ENCODE peak calls at places on chromosomes 13 and 19, in eight cellular contexts. F, G, V, A, P, N, K and Q are unnamed samples.

GRCh38 chr13:40272776-40273139 is 393.7 kb downstream of the FOXO1 start:
- DNase-seq in F (no peak), G (no peak), V (no peak), A (no peak), P (no peak), N (peak), K (no peak), Q (no peak)

GRCh38 chr13:45518525-45519235 is 53.9 kb downstream of the COG3 start:
- DNase-seq in F (no peak), G (no peak), V (no peak), A (no peak), P (no peak), N (peak), K (peak), Q (no peak)

GRCh38 chr19:38250821-38251563 is 5.2 kb downstream of the PPP1R14A start:
- DNase-seq in F (no peak), G (peak), V (no peak), A (peak), P (peak), N (no peak), K (no peak), Q (no peak)

GRCh38 chr19:1468274-1469199 is 10.5 kb downstream of the C19orf25 start:
- DNase-seq in F (peak), G (no peak), V (no peak), A (peak), P (no peak), N (peak), K (no peak), Q (peak)

GRCh38 chr13:52737900-52738299 is 1.7 kb downstream of the CNMD start:
- DNase-seq in F (no peak), G (no peak), V (no peak), A (no peak), P (no peak), N (no peak), K (no peak), Q (no peak)

GRCh38 chr19:13023666-13024065 is 28.4 kb downstream of the NFIX start:
- DNase-seq in F (no peak), G (no peak), V (no peak), A (no peak), P (no peak), N (no peak), K (no peak), Q (no peak)

GRCh38 chr13:111328111-111328802 is 7.8 kb downstream of the TEX29 start:
- DNase-seq in F (no peak), G (no peak), V (no peak), A (no peak), P (no peak), N (no peak), K (no peak), Q (no peak)

GRCh38 chr13:52846567-52847321 is 1.7 kb downstream of the PCDH8 start:
- DNase-seq in F (peak), G (no peak), V (no peak), A (peak), P (no peak), N (peak), K (peak), Q (no peak)

GRCh38 chr13:54599413-54599812 is 1570.8 kb downstream of the OLFM4 start:
- DNase-seq in F (no peak), G (no peak), V (no peak), A (no peak), P (no peak), N (no peak), K (no peak), Q (no peak)

GRCh38 chr19:50705422-50706019 is 14.1 kb downstream of the SHANK1 start:
- DNase-seq in F (peak), G (no peak), V (no peak), A (peak), P (no peak), N (peak), K (peak), Q (no peak)

GRCh38 chr13:40102854-40103253 is 447.4 kb downstream of the COG6 start:
- DNase-seq in F (no peak), G (peak), V (peak), A (no peak), P (peak), N (peak), K (no peak), Q (no peak)

DNA sequence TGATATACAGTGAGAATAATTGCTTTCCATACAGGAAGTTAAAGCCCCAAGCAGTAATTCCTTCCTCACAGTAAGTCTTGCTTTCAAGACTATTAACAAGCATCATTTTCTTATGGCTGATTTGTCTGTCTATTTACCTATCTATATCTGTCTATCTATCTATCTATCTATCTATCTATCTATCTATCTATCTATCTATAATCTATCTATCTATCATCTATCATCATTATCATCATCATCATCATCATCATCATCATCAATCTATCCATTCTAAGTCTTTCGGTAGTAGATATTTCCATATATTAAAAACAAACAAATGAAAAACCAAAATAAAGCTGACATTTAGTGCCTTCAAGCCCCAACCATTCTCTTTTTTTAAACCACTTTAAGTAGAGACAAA is 224.4 kb upstream of the RXFP2 start:
- DNase-seq in F (no peak), G (no peak), V (no peak), A (no peak), P (no peak), N (no peak), K (no peak), Q (no peak)
- TF ChIP-seq CTCF in F (no peak), G (no peak), V (no peak), A (no peak), P (no peak), N (no peak), K (no peak), Q (no peak)

DNA sequence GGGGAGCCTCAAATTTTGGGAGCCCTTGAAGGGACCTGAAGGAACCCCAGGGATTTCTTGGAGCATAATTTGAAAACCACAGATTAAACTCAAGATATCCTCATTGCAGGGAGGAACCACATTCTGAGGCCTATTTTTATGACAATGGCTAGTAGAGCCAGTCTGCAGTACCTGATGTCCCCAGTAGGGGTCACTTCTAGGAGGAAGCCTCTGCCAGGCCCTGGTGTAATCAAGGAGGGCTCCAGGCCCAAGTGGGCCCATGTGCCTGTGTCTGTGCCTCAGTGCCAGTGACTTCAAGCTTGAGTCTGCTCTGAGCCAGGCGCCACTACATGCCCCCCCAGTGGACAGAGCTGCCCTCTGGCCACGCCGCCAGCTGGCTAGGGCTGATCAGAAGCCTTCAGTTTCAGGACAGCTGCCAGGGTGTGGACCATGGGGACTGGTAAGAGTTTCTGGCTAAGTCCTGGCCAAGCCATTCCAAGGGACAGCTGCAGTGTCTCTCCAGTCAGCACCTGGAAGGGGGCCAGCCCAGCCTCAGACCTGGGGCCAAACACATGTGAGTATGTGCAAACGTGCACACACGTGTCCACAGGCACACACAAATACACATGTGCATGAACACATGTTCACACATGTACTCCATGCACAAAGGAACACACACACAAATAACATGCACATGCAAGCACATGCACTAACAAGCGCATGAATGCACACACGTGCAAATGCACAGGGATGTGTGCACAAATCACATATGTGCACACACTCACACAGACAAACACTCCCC is 20.5 kb upstream of the SLC7A10 start:
- DNase-seq in F (no peak), G (no peak), V (no peak), A (no peak), P (no peak), N (peak), K (no peak), Q (no peak)
- TF ChIP-seq CTCF in F (no peak), G (no peak), V (no peak), A (peak), P (no peak), N (peak), K (peak), Q (peak)

GRCh38 chr13:21176195-21176981 is at the start of the genes MRPL57 and SKA3:
- DNase-seq in F (peak), G (peak), V (peak), A (peak), P (peak), N (peak), K (peak), Q (peak)
- TF ChIP-seq CTCF in F (no peak), G (no peak), V (no peak), A (no peak), P (peak), N (no peak), K (peak), Q (peak)

GRCh38 chr13:97366172-97366688 is 67.7 kb upstream of the RAP2A start:
- DNase-seq in F (no peak), G (no peak), V (no peak), A (no peak), P (no peak), N (no peak), K (peak), Q (no peak)
- TF ChIP-seq CTCF in F (no peak), G (no peak), V (no peak), A (no peak), P (no peak), N (peak), K (peak), Q (no peak)

GRCh38 chr13:99505814-99506269 is 4.6 kb downstream of the TM9SF2 start:
- DNase-seq in F (no peak), G (no peak), V (no peak), A (no peak), P (no peak), N (peak), K (peak), Q (no peak)
- TF ChIP-seq CTCF in F (no peak), G (no peak), V (peak), A (peak), P (peak), N (no peak), K (peak), Q (peak)

DNA sequence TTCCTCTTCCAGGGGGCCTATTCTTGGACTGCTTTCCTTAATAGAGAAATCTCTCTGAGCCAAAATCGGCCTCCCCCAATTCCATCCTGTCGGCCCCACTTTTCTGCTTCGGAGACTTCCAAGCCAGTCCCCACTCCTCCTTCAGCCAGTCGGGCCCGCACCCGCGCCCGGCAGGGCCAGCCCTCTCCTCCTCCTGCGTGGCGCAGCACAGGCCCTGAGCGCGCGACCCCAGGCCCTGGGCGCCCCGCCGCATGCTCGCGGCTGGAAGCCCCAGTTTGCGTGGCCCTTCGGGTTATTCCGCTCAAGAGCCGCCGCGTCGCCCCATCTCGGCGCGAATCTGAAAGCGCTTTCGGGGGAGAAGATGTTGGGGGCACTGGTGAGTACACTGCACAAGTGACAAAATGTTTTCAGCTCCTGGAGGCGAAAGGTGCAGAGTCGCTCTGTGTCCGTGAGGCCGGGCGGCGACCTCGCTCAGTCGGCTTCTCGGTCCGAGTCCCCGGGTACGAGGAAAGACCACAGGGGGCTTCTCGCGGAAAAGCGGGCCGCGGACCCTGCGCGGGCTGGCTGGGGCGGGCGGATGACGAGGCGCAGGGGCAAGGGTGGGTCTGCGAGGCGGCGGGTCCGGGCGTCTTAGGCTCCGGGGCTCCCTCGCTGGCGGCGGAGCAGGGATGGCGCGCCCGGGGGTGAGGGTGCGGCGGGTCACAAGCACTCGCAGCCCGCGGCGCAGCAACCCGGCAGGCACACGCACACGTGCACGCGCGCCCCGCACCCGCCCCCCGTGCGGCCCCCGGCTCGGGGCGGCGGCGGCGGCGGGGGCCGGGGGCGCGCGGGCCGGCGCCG is at the start of gene IL17D:
- DNase-seq in F (peak), G (no peak), V (peak), A (peak), P (no peak), N (no peak), K (peak), Q (peak)
- TF ChIP-seq CTCF in F (no peak), G (no peak), V (no peak), A (no peak), P (no peak), N (no peak), K (no peak), Q (peak)

DNA sequence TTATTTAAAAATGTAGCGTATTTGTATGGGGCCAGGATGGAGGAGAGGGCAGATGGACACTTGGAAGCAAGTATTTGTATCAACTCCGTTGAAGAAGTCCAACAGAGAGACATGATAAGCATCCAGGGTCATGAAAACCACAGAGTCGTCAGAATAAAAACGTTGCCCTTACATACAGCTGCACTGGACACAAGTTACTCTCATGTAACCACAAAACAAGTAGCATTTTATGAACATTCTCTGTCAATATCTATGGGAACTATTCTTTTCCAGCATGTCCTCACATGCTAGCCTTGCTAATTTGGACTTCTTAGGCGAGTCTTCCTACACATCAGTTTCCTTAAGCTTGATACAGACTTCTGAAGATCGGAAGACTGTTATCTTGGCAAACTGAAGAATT is 35.0 kb downstream of the EFNB2 start:
- DNase-seq in F (no peak), G (no peak), V (no peak), A (no peak), P (no peak), N (peak), K (no peak), Q (no peak)
- TF ChIP-seq CTCF in F (no peak), G (no peak), V (no peak), A (no peak), P (no peak), N (no peak), K (no peak), Q (no peak)

GRCh38 chr19:9958451-9958850 is 22.1 kb upstream of the OLFM2 start:
- DNase-seq in F (no peak), G (no peak), V (no peak), A (no peak), P (no peak), N (peak), K (no peak), Q (no peak)

GRCh38 chr19:9966024-9966423 is 29.7 kb upstream of the OLFM2 start:
- DNase-seq in F (no peak), G (no peak), V (no peak), A (no peak), P (no peak), N (no peak), K (no peak), Q (no peak)

GRCh38 chr19:9962623-9963290 is 26.4 kb upstream of the OLFM2 start:
- DNase-seq in F (no peak), G (no peak), V (no peak), A (no peak), P (no peak), N (no peak), K (no peak), Q (no peak)

GRCh38 chr19:9956956-9957355 is 20.6 kb upstream of the OLFM2 start:
- DNase-seq in F (no peak), G (no peak), V (no peak), A (no peak), P (no peak), N (no peak), K (no peak), Q (no peak)

DNA sequence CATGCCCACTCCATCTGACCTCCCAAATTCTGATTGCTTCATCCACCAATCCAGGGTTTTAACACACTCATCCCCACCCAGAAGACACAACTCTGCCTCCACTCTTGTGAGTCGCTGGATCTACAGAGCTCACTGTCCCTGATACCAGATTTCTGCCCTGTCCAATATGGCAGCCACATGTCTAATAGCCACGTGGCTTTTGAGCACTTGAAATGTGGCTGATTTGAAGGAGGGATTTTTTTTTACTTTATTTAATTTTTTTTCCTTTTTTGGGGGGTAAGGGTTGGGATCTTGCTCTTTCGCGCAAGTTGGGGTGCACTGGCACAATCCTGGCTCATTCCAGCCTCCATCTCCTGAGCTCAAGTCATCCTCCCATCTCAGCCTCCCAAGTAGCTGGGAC is 24.8 kb upstream of the OLFM2 start:
- DNase-seq in F (no peak), G (no peak), V (no peak), A (no peak), P (no peak), N (no peak), K (no peak), Q (no peak)
- TF ChIP-seq CTCF in F (no peak), G (no peak), V (no peak), A (no peak), P (no peak), N (no peak), K (no peak), Q (no peak)

GRCh38 chr19:40265055-40265762 is 19.9 kb downstream of the AKT2 start:
- DNase-seq in F (no peak), G (no peak), V (no peak), A (no peak), P (no peak), N (no peak), K (no peak), Q (no peak)
- TF ChIP-seq CTCF in F (no peak), G (no peak), V (no peak), A (no peak), P (no peak), N (no peak), K (no peak), Q (no peak)